ENCODE peak calls at places on chromosomes 5 and 9, in five cellular contexts. C, H, Z, E and T are unnamed samples. For H3K4me1, the result is how much of the 10 kb centered on the place peaks cover.

GRCh38 chr9:107976767-107977166 is 487.2 kb upstream of the KLF4 start:
- DNase-seq in C (no peak), H (peak), Z (no peak), E (no peak), T (peak)

GRCh38 chr9:92986175-92987110 is 39.1 kb downstream of the FGD3 start:
- DNase-seq in C (no peak), H (no peak), Z (no peak), E (no peak), T (peak)

GRCh38 chr9:86512929-86513328 is 158.7 kb upstream of the TUT7 start:
- DNase-seq in C (no peak), H (no peak), Z (no peak), E (no peak), T (no peak)

GRCh38 chr5:143225511-143225910 is 178.0 kb downstream of the NR3C1 start:
- DNase-seq in C (no peak), H (no peak), Z (no peak), E (no peak), T (no peak)

GRCh38 chr5:18465833-18466681 is 831.8 kb downstream of the TAF11L14 start:
- DNase-seq in C (no peak), H (peak), Z (peak), E (peak), T (no peak)

GRCh38 chr5:132459983-132460834 is 30.4 kb downstream of the IRF1 start:
- DNase-seq in C (no peak), H (no peak), Z (no peak), E (no peak), T (no peak)

GRCh38 chr5:170470808-170471404 is 32.9 kb upstream of the KCNIP1 start:
- DNase-seq in C (no peak), H (no peak), Z (no peak), E (no peak), T (no peak)

GRCh38 chr9:87650611-87651295 is 75.2 kb upstream of the CTSL start:
- DNase-seq in C (no peak), H (no peak), Z (no peak), E (no peak), T (no peak)

GRCh38 chr5:2149196-2149541 is 266.4 kb upstream of the IRX4 start:
- DNase-seq in C (no peak), H (no peak), Z (no peak), E (peak), T (no peak)

GRCh38 chr5:119032653-119033052 is 38.2 kb upstream of the DMXL1 start:
- DNase-seq in C (no peak), H (no peak), Z (no peak), E (no peak), T (no peak)

GRCh38 chr5:38673671-38674071 is 117.2 kb upstream of the LIFR start:
- DNase-seq in C (no peak), H (no peak), Z (no peak), E (no peak), T (no peak)

GRCh38 chr5:59430066-59430702 is 463.3 kb downstream of the PDE4D start:
- DNase-seq in C (no peak), H (no peak), Z (no peak), E (no peak), T (no peak)

GRCh38 chr9:72919246-72919945 is 33.5 kb downstream of the ALDH1A1 start:
- DNase-seq in C (no peak), H (no peak), Z (no peak), E (no peak), T (no peak)

DNA sequence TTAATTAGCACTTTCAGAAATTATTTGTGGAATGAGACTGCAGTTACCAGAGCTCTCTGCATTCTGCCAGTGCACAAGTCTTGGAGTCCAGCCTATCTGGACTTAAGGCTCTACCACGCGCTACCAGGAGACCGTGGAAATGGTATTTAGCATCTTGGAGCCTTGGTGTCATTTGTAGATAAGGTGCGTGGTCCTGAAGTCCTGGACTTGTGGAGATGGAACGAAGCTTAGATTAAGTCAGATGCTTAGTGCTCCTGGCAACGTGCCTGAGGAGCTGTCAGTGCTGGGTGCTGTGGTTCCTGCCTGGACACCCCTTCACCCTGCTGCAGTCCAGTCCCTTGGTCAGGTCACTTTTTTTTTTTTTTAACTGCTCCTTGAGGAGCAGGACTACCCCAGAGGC is 59.7 kb downstream of the RCL1 start:
- DNase-seq in C (no peak), H (no peak), Z (no peak), E (no peak), T (no peak)
- H3K4me1 ChIP-seq in C (under half), H (under half), Z (under half), E (under half), T (under half)

DNA sequence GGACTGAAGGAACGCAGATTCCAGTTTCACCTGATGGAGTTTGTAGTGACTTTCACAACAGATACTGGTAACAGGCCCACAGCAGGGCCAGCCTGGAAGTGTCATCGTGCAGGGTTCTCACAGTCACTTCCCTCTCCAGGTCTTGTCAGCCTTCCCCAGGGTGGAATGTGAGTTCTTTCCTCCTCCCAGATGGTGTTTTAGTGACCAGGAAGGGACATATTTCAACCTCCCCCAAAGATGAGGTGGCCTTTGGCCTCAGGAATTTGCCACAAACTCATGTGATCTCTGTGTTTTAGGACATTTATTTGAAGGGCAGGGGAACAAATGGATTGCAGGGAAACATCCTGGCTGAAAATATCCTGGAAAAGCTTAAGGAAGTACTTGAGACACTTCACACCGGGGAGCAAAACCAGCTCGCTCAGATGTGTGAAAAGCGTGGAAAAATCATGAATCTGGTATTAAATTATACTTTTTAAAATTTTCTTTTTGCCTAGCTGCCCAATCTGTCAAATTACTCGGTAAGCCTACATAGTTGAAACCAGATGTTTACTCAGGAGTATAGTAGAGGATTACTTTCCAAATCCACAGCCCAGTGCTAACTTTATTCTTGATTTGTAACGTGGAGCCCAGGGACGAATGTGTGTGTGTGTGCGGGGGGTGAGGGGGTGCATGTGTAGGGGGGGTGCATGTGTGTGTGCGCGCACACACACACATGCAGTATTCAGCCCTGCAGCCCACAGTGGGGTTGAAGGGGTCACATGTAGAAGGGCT is 66.8 kb downstream of the PTPDC1 start:
- DNase-seq in C (peak), H (no peak), Z (no peak), E (no peak), T (no peak)
- H3K4me3 ChIP-seq in C (no peak), H (no peak), Z (no peak), E (no peak), T (no peak)

GRCh38 chr9:127347831-127348699 is 48.9 kb upstream of the SLC2A8 start:
- DNase-seq in C (no peak), H (no peak), Z (no peak), E (peak), T (no peak)
- TF ChIP-seq CTCF in C (peak), H (no peak), Z (peak), E (peak), T (no peak)

DNA sequence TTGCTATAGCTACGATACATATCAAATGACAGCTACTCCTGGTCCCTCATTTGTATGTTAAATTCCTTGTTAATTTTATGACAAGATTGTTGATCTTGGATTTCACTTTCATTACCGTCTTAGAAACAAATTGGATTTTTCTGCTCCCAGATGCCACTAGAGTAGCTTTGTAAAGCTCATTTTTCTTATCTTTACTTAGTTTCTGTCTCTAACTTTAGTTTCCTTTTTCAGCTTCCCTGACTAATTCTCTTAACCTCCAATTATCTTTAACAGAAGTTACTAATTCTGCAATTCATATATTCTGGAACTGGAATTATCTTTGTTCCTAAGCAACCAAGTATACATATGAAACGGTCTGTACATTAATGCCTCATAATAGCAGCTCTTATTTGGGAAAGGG is 16.6 kb downstream of the ITGA1 start:
- DNase-seq in C (no peak), H (no peak), Z (no peak), E (no peak), T (no peak)
- H3K4me1 ChIP-seq in C (half or more), H (under half), Z (under half), E (under half), T (under half)

GRCh38 chr5:127359502-127359901 is 68.9 kb downstream of the MEGF10 start:
- DNase-seq in C (no peak), H (no peak), Z (no peak), E (no peak), T (no peak)

GRCh38 chr5:127358782-127359181 is 68.2 kb downstream of the MEGF10 start:
- DNase-seq in C (no peak), H (no peak), Z (no peak), E (no peak), T (no peak)

GRCh38 chr5:127353761-127354160 is 63.2 kb downstream of the MEGF10 start:
- DNase-seq in C (no peak), H (peak), Z (no peak), E (peak), T (no peak)

GRCh38 chr5:127355342-127355741 is 64.7 kb downstream of the MEGF10 start:
- DNase-seq in C (no peak), H (no peak), Z (no peak), E (no peak), T (no peak)

GRCh38 chr5:127358274-127358673 is 67.7 kb downstream of the MEGF10 start:
- DNase-seq in C (no peak), H (no peak), Z (no peak), E (no peak), T (no peak)
- H3K4me3 ChIP-seq in C (no peak), H (no peak), Z (no peak), E (no peak), T (no peak)

DNA sequence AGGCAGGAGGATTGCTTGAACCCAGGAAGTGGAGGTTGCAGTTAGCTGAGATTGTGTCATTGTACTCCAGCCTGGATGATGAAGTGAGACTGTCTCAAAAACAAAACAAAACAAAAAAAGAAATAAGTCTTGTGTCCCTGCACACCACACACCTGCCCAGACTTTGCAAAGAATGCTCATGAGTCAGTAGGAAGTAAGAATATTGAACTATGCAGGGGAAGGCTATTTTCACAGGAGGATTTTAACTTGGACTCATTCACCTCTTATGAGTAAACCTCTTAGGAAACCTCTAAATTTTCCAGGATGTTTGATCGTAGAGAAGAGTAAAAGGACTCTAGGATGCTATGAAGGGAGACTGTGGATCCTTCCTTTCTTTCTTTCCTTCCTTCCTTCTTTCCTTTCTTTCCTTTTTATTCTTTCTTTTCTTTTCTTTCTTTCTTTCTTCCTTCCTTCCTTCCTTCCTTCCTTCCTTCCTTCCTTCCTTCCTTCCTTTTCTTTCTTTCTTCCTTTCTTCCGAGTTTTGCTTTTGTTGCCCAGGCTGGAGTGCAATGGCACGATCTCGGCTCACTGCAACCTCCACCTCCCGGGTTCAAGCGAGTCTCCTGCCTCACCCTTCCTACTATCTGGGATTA is 96.7 kb upstream of the CLINT1 start:
- DNase-seq in C (no peak), H (no peak), Z (no peak), E (no peak), T (no peak)
- TF ChIP-seq CTCF in C (no peak), H (no peak), Z (no peak), E (no peak), T (no peak)

DNA sequence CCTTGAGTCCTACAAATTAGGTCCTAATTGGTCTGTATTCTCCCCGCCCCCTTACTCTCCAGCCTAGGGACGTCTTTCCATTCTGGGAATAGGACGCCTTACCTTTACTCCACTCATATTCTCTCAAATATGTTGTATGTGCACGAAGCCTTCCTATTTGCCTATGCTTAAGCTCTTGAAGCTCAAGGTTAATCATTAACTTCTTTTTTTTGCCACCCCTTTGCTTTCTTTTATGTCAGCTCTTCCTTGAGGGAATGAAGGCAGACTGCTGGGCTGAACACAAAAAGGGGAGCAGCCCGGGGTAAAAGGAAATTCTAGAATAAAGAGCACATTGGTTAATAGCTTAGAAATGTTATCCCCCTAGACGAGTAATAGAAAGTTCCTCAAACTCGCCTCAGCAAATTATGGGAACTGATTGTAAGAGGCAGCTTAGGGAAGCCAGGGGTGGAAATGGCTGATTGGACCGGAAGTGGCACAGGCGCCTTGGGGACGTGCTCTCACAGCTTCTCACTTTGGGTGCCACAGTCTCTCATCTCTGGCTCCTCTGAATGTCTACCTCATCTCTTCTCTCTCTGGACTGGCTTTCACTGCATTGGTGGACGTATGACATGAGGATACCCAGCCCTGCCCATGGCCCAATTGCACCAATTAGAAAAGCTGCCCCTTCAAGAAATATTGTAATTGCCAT is 122.3 kb upstream of the IL12B start:
- DNase-seq in C (no peak), H (no peak), Z (no peak), E (peak), T (no peak)
- H3K4me1 ChIP-seq in C (under half), H (under half), Z (under half), E (under half), T (under half)

DNA sequence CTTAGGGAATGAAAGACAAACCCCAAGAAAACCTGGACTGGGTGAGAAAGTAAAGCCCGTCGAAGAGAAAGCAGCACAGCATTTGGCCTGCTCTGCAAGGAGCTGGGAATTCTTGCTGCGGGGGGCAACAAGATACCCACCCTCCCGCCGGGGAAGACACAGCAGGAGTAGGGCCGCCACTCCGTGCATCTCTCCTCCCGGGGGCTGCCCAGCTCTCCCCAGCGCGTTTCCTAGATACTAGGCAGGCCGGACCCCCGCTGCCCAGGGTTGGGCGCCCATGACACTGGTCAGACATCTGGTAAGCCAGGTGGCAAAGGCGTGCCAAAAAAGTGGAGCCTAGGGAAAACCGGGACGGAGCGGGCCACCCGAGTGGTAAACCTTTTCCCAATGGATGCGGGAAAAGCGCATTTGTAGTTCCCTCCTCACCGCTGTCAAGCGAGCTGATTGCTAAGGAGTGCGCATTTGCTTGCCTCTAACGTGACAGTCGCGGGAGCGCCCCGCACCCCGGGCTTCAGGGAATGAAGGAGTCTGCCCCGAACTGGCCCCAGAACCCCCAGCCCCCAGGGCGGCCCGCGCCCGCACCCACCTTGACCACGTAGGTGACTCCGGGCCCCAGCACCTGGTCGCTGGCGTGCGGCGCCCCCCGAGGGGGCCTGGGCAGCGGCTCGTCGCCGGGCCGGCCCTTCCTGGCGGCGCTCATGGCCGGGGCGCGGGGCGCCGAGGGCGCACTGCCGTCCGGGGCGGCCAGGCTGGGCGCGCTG is 1.0 kb downstream of the SHC3 start:
- DNase-seq in C (no peak), H (no peak), Z (peak), E (no peak), T (no peak)
- H3K4me3 ChIP-seq in C (peak), H (peak), Z (peak), E (peak), T (no peak)

GRCh38 chr5:36457511-36458260 is 148.7 kb upstream of the SLC1A3 start:
- DNase-seq in C (no peak), H (no peak), Z (no peak), E (no peak), T (no peak)

GRCh38 chr5:36458746-36459145 is 147.7 kb upstream of the SLC1A3 start:
- DNase-seq in C (no peak), H (no peak), Z (no peak), E (no peak), T (no peak)

GRCh38 chr5:36462295-36463021 is 143.9 kb upstream of the SLC1A3 start:
- DNase-seq in C (no peak), H (no peak), Z (no peak), E (no peak), T (no peak)

DNA sequence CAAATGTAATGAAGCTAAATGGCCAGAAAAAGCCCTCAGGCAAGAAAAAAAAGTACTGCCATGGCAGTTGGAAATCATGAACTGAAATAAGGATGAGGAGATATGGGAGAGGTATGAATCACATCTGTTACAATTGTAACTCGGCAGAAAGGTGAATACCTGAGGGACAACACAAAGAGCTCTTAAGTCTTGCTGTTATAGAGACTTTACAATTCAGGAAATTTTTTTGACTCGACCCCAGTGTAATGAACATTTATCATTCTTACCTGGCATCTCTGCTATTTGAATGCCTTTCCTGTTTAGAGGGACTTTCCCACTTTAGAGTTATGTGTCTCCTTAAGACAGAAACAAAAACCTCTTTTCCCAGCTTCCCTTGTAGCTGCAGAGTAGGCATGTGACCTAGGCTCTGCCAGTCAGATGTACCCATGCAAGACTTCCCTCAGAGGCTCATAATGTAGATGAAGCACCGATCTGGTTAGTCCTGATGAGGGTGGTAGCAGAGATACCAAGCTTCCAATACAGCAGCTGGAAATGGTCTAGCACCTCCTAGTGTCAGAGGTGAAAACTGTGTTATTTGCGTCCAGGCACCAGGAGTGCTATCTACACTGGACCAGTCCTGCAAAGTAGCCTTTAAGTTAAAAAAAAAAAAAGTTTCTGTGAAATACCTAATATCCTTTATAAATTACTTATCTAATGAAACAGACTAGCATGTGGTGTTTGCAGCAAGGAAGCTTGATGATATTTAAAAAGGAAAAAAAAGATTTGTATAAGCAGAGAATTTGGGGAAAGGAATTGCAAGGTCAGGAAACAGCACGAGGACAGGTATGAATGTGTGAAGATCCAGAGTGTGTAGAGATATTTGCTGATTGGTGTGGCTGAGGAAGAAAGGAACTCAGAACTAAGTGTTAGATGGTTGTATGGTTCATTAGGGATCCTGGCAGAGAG is 146.9 kb upstream of the SLC1A3 start:
- DNase-seq in C (no peak), H (no peak), Z (no peak), E (no peak), T (no peak)
- TF ChIP-seq CTCF in C (no peak), H (no peak), Z (no peak), E (peak), T (no peak)

GRCh38 chr9:106893088-106893487 is 30.1 kb downstream of the ZNF462 start:
- DNase-seq in C (no peak), H (no peak), Z (no peak), E (no peak), T (no peak)

GRCh38 chr9:106890621-106891020 is 27.7 kb downstream of the ZNF462 start:
- DNase-seq in C (no peak), H (no peak), Z (no peak), E (no peak), T (no peak)

GRCh38 chr9:106892632-106893031 is 29.7 kb downstream of the ZNF462 start:
- DNase-seq in C (no peak), H (no peak), Z (peak), E (peak), T (no peak)

GRCh38 chr9:106888992-106889631 is 26.1 kb downstream of the ZNF462 start:
- DNase-seq in C (no peak), H (no peak), Z (no peak), E (no peak), T (no peak)

GRCh38 chr9:106891286-106891685 is 28.3 kb downstream of the ZNF462 start:
- DNase-seq in C (no peak), H (no peak), Z (no peak), E (no peak), T (no peak)
- H3K4me1 ChIP-seq in C (under half), H (under half), Z (under half), E (under half), T (under half)